ENCODE peak calls at places on chromosomes 11 and 22, in eight cellular contexts. One of them, this sample, is unnamed.

GRCh38 chr11:64759722-64760719 is at the start of gene PYGM:
- DNase-seq in tibial nerve: no peak
- DNase-seq in astrocyte of the cerebellum: no peak
- DNase-seq in AG10803: no peak
- DNase-seq in K562: peak; percentile 55
- DNase-seq in neural progenitor cell: peak; percentile 90
- DNase-seq in hepatocyte: peak; percentile 66
- DNase-seq in A673: no peak
- DNase-seq in this sample: no peak

GRCh38 chr22:46738961-46739870 is 1.2 kb upstream of the CERK start:
- DNase-seq in tibial nerve: no peak
- DNase-seq in astrocyte of the cerebellum: no peak
- DNase-seq in AG10803: peak; percentile 50
- DNase-seq in K562: peak; percentile 22
- DNase-seq in neural progenitor cell: peak; percentile 36
- DNase-seq in hepatocyte: peak; percentile 80
- DNase-seq in A673: peak; percentile 49
- DNase-seq in this sample: peak; percentile 73

GRCh38 chr11:66189031-66189745 is 79.3 kb upstream of the RAB1B start:
- DNase-seq in tibial nerve: no peak
- DNase-seq in astrocyte of the cerebellum: no peak
- DNase-seq in AG10803: no peak
- DNase-seq in K562: no peak
- DNase-seq in neural progenitor cell: no peak
- DNase-seq in hepatocyte: no peak
- DNase-seq in A673: no peak
- DNase-seq in this sample: no peak

GRCh38 chr11:57475671-57476222 is 15.4 kb downstream of the RTN4RL2 start:
- DNase-seq in tibial nerve: no peak
- DNase-seq in astrocyte of the cerebellum: no peak
- DNase-seq in AG10803: no peak
- DNase-seq in K562: no peak
- DNase-seq in neural progenitor cell: no peak
- DNase-seq in hepatocyte: no peak
- DNase-seq in A673: no peak
- DNase-seq in this sample: no peak

GRCh38 chr22:30481711-30482110 is 9.9 kb upstream of the SEC14L3 start:
- DNase-seq in tibial nerve: no peak
- DNase-seq in astrocyte of the cerebellum: no peak
- DNase-seq in AG10803: peak; percentile 31
- DNase-seq in K562: no peak
- DNase-seq in neural progenitor cell: no peak
- DNase-seq in hepatocyte: no peak
- DNase-seq in A673: peak; percentile 71
- DNase-seq in this sample: peak; percentile 48

GRCh38 chr11:83938148-83938547 is 652.0 kb upstream of the CCDC90B start:
- DNase-seq in tibial nerve: no peak
- DNase-seq in astrocyte of the cerebellum: no peak
- DNase-seq in AG10803: no peak
- DNase-seq in K562: no peak
- DNase-seq in neural progenitor cell: no peak
- DNase-seq in hepatocyte: no peak
- DNase-seq in A673: no peak
- DNase-seq in this sample: no peak

GRCh38 chr11:131290111-131290510 is 80.3 kb upstream of the NTM start:
- DNase-seq in tibial nerve: no peak
- DNase-seq in astrocyte of the cerebellum: no peak
- DNase-seq in AG10803: no peak
- DNase-seq in K562: no peak
- DNase-seq in neural progenitor cell: peak; percentile 25
- DNase-seq in hepatocyte: no peak
- DNase-seq in A673: no peak
- DNase-seq in this sample: no peak

GRCh38 chr11:112728716-112729115 is 232.5 kb upstream of the NCAM1 start:
- DNase-seq in tibial nerve: no peak
- DNase-seq in astrocyte of the cerebellum: no peak
- DNase-seq in AG10803: no peak
- DNase-seq in K562: no peak
- DNase-seq in neural progenitor cell: no peak
- DNase-seq in hepatocyte: no peak
- DNase-seq in A673: no peak
- DNase-seq in this sample: no peak

GRCh38 chr22:23053051-23053707 is 17.1 kb upstream of the GNAZ start:
- DNase-seq in tibial nerve: no peak
- DNase-seq in astrocyte of the cerebellum: no peak
- DNase-seq in AG10803: no peak
- DNase-seq in K562: no peak
- DNase-seq in neural progenitor cell: no peak
- DNase-seq in hepatocyte: no peak
- DNase-seq in A673: no peak
- DNase-seq in this sample: no peak

GRCh38 chr11:9169595-9170295 is 78.3 kb upstream of the SCUBE2 start:
- DNase-seq in tibial nerve: no peak
- DNase-seq in astrocyte of the cerebellum: no peak
- DNase-seq in AG10803: no peak
- DNase-seq in K562: no peak
- DNase-seq in neural progenitor cell: no peak
- DNase-seq in hepatocyte: no peak
- DNase-seq in A673: no peak
- DNase-seq in this sample: no peak

GRCh38 chr11:63768232-63769043 is at the start of gene ZFTA:
- DNase-seq in tibial nerve: peak; percentile 32
- DNase-seq in astrocyte of the cerebellum: no peak
- DNase-seq in AG10803: peak; percentile 54
- DNase-seq in K562: peak; percentile 81
- DNase-seq in neural progenitor cell: peak; percentile 90
- DNase-seq in hepatocyte: peak; percentile 88
- DNase-seq in A673: peak; percentile 85
- DNase-seq in this sample: peak; percentile 84

GRCh38 chr11:132792341-132793140 is 739.8 kb downstream of the OPCML start:
- DNase-seq in tibial nerve: no peak
- DNase-seq in astrocyte of the cerebellum: no peak
- DNase-seq in AG10803: no peak
- DNase-seq in K562: no peak
- DNase-seq in neural progenitor cell: peak; percentile 29
- DNase-seq in hepatocyte: peak; percentile 30
- DNase-seq in A673: no peak
- DNase-seq in this sample: no peak

GRCh38 chr22:46649176-46650077 is 29.2 kb downstream of the GRAMD4 start:
- DNase-seq in tibial nerve: no peak
- DNase-seq in astrocyte of the cerebellum: no peak
- DNase-seq in AG10803: peak; percentile 38
- DNase-seq in K562: peak; percentile 69
- DNase-seq in neural progenitor cell: no peak
- DNase-seq in hepatocyte: no peak
- DNase-seq in A673: no peak
- DNase-seq in this sample: peak; percentile 15

DNA sequence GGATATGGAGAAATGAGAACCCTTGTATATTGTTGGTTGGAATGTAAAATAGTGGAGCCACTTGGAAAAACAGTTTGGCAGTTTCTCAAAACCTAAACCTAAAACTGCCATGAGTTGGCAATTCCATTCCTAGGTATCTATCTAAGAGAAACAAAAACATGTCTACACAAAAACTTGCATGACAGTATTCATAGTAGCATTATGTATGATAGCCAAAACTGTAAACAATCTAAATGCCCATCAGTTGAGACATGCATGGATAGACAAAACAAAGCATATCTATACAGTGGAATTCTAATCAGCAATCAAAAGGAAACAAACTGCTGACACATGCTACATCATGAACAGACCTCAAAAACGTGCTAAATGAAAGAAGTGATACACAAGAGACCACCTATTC is 34.9 kb downstream of the TRAF6 start:
- DNase-seq in tibial nerve: no peak
- DNase-seq in astrocyte of the cerebellum: no peak
- DNase-seq in AG10803: peak; percentile 36
- DNase-seq in K562: no peak
- DNase-seq in neural progenitor cell: no peak
- DNase-seq in hepatocyte: no peak
- DNase-seq in A673: no peak
- DNase-seq in this sample: no peak
- H3K4me3 ChIP-seq in tibial nerve: no peak overlapping the region
- H3K4me3 ChIP-seq in astrocyte of the cerebellum: no peak overlapping the region
- H3K4me3 ChIP-seq in AG10803: no peak overlapping the region
- H3K4me3 ChIP-seq in K562: no peak overlapping the region
- H3K4me3 ChIP-seq in neural progenitor cell: no peak overlapping the region
- H3K4me3 ChIP-seq in hepatocyte: no peak overlapping the region
- H3K4me3 ChIP-seq in A673: no peak overlapping the region
- H3K4me3 ChIP-seq in this sample: no peak overlapping the region

GRCh38 chr11:58900479-58901420 is 38.5 kb upstream of the GLYATL1 start:
- DNase-seq in tibial nerve: peak; percentile 62
- DNase-seq in astrocyte of the cerebellum: peak; percentile 66
- DNase-seq in AG10803: peak; percentile 63
- DNase-seq in K562: peak; percentile 81
- DNase-seq in neural progenitor cell: peak; percentile 93
- DNase-seq in hepatocyte: peak; percentile 87
- DNase-seq in A673: peak; percentile 84
- DNase-seq in this sample: peak; percentile 18

GRCh38 chr11:58905716-58906547 is 33.4 kb upstream of the GLYATL1 start:
- DNase-seq in tibial nerve: peak; percentile 33
- DNase-seq in astrocyte of the cerebellum: peak; percentile 83
- DNase-seq in AG10803: peak; percentile 90
- DNase-seq in K562: peak; percentile 17
- DNase-seq in neural progenitor cell: peak; percentile 92
- DNase-seq in hepatocyte: peak; percentile 84
- DNase-seq in A673: peak; percentile 87
- DNase-seq in this sample: peak; percentile 87

GRCh38 chr11:58907780-58908179 is 31.5 kb upstream of the GLYATL1 start:
- DNase-seq in tibial nerve: no peak
- DNase-seq in astrocyte of the cerebellum: no peak
- DNase-seq in AG10803: no peak
- DNase-seq in K562: no peak
- DNase-seq in neural progenitor cell: no peak
- DNase-seq in hepatocyte: no peak
- DNase-seq in A673: no peak
- DNase-seq in this sample: no peak

GRCh38 chr11:58902881-58903280 is 36.4 kb upstream of the GLYATL1 start:
- DNase-seq in tibial nerve: no peak
- DNase-seq in astrocyte of the cerebellum: no peak
- DNase-seq in AG10803: no peak
- DNase-seq in K562: no peak
- DNase-seq in neural progenitor cell: no peak
- DNase-seq in hepatocyte: no peak
- DNase-seq in A673: no peak
- DNase-seq in this sample: no peak

DNA sequence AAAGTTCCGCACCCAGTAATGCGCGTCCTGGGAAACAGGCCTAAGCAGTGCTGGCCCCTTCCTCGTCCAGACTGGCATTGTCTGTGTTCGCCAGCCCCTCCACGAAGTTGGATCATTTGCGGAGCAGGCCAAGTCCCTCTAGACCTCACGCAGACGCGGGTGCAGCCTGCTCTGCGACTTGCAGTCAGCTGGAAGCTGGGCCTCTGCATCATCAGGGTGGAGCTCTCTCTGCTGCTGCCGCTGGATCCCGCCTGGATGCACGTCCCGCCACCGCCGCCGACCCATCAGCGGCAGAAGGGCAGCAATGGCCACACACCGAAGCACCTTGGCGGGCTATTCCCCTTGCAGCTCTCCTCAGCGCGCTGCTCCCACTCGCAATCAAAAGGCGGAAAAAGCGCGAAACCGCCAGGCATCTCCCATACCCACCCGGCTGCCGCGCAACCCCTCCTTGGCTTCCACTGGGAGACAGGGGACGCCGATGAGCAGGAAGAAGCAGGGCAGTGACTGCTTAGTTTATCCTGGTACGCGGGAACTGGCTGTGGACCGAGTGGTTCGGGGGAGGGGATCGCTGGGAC is 34.1 kb upstream of the GLYATL1 start:
- DNase-seq in tibial nerve: no peak
- DNase-seq in astrocyte of the cerebellum: no peak
- DNase-seq in AG10803: peak; percentile 59
- DNase-seq in K562: no peak
- DNase-seq in neural progenitor cell: peak; percentile 81
- DNase-seq in hepatocyte: peak; percentile 64
- DNase-seq in A673: peak; percentile 49
- DNase-seq in this sample: peak; percentile 89
- H3K4me3 ChIP-seq in tibial nerve: peak overlapping the region; percentile 21
- H3K4me3 ChIP-seq in astrocyte of the cerebellum: peak overlapping the region; percentile 69
- H3K4me3 ChIP-seq in AG10803: peak overlapping the region; percentile 71
- H3K4me3 ChIP-seq in K562: no peak overlapping the region
- H3K4me3 ChIP-seq in neural progenitor cell: peak overlapping the region; percentile 53
- H3K4me3 ChIP-seq in hepatocyte: peak overlapping the region; percentile 76
- H3K4me3 ChIP-seq in A673: peak overlapping the region; percentile 44
- H3K4me3 ChIP-seq in this sample: peak overlapping the region; percentile 85

GRCh38 chr11:33018005-33018404 is 2.3 kb downstream of the DEPDC7 start:
- DNase-seq in tibial nerve: no peak
- DNase-seq in astrocyte of the cerebellum: no peak
- DNase-seq in AG10803: no peak
- DNase-seq in K562: no peak
- DNase-seq in neural progenitor cell: no peak
- DNase-seq in hepatocyte: no peak
- DNase-seq in A673: no peak
- DNase-seq in this sample: no peak

GRCh38 chr11:33017478-33017877 is 1.8 kb downstream of the DEPDC7 start:
- DNase-seq in tibial nerve: no peak
- DNase-seq in astrocyte of the cerebellum: no peak
- DNase-seq in AG10803: no peak
- DNase-seq in K562: peak; percentile 31
- DNase-seq in neural progenitor cell: no peak
- DNase-seq in hepatocyte: no peak
- DNase-seq in A673: no peak
- DNase-seq in this sample: no peak

GRCh38 chr11:33018840-33019239 is 3.2 kb downstream of the DEPDC7 start:
- DNase-seq in tibial nerve: no peak
- DNase-seq in astrocyte of the cerebellum: no peak
- DNase-seq in AG10803: no peak
- DNase-seq in K562: no peak
- DNase-seq in neural progenitor cell: no peak
- DNase-seq in hepatocyte: no peak
- DNase-seq in A673: no peak
- DNase-seq in this sample: no peak

GRCh38 chr11:33015621-33016551 is at the start of gene DEPDC7:
- DNase-seq in tibial nerve: peak; percentile 81
- DNase-seq in astrocyte of the cerebellum: peak; percentile 75
- DNase-seq in AG10803: peak; percentile 87
- DNase-seq in K562: peak; percentile 93
- DNase-seq in neural progenitor cell: peak; percentile 92
- DNase-seq in hepatocyte: peak; percentile 93
- DNase-seq in A673: peak; percentile 100
- DNase-seq in this sample: peak; percentile 85

DNA sequence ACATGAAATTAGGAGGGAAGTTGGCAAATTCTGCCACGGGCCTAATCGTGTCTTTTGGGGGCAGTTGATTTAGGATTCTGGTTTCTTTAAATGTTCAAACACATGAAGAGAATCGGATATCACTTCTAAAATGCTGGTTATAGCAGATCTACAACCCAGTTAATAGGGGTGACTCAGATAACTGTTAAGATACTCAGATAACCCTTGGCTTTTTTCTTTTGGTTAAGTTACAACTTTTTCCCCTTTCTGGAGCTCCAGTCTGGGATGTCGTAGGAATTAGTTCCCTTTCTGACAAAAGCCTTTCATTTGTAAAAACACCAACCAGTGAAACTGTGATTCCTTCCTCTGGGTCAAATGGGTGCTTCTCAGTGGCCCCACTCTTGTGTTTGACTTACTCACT is 976 bp downstream of the DEPDC7 start:
- DNase-seq in tibial nerve: no peak
- DNase-seq in astrocyte of the cerebellum: no peak
- DNase-seq in AG10803: no peak
- DNase-seq in K562: no peak
- DNase-seq in neural progenitor cell: no peak
- DNase-seq in hepatocyte: no peak
- DNase-seq in A673: no peak
- DNase-seq in this sample: no peak
- H3K4me3 ChIP-seq in tibial nerve: peak overlapping the region; percentile 64
- H3K4me3 ChIP-seq in astrocyte of the cerebellum: peak overlapping the region; percentile 53
- H3K4me3 ChIP-seq in AG10803: peak overlapping the region; percentile 78
- H3K4me3 ChIP-seq in K562: peak overlapping the region; percentile 78
- H3K4me3 ChIP-seq in neural progenitor cell: peak overlapping the region; percentile 50
- H3K4me3 ChIP-seq in hepatocyte: peak overlapping the region; percentile 61
- H3K4me3 ChIP-seq in A673: peak overlapping the region; percentile 60
- H3K4me3 ChIP-seq in this sample: peak overlapping the region; percentile 72

GRCh38 chr11:130161441-130161840 is 1.9 kb downstream of the ST14 start:
- DNase-seq in tibial nerve: no peak
- DNase-seq in astrocyte of the cerebellum: no peak
- DNase-seq in AG10803: no peak
- DNase-seq in K562: no peak
- DNase-seq in neural progenitor cell: no peak
- DNase-seq in hepatocyte: no peak
- DNase-seq in A673: no peak
- DNase-seq in this sample: no peak
- H3K4me3 ChIP-seq in tibial nerve: peak overlapping the region; percentile 46
- H3K4me3 ChIP-seq in astrocyte of the cerebellum: no peak overlapping the region
- H3K4me3 ChIP-seq in AG10803: no peak overlapping the region
- H3K4me3 ChIP-seq in K562: no peak overlapping the region
- H3K4me3 ChIP-seq in neural progenitor cell: no peak overlapping the region
- H3K4me3 ChIP-seq in hepatocyte: peak overlapping the region; percentile 3
- H3K4me3 ChIP-seq in A673: no peak overlapping the region
- H3K4me3 ChIP-seq in this sample: no peak overlapping the region

This sample was measured in foreskin fibroblast.